ENCODE peak calls at places on chromosomes 16 and 17, in eight cellular contexts. One of them, this sample, is unnamed.

GRCh38 chr16:68640972-68641371 is 4.1 kb upstream of the CDH3 start:
- DNase-seq in NCI-H2081: no peak
- DNase-seq in caudate nucleus: no peak
- DNase-seq in activated naive CD4-positive, alpha-beta T cell: no peak
- DNase-seq in GM13976: no peak
- DNase-seq in HT-29: peak; percentile 64
- DNase-seq in NT2/D1: no peak
- DNase-seq in NCI-H69: no peak
- DNase-seq in this sample: no peak

GRCh38 chr17:28326114-28326513 is 7.1 kb downstream of the TMEM97 start:
- DNase-seq in caudate nucleus: no peak
- DNase-seq in NCI-H69: peak; percentile 90
- DNase-seq in activated naive CD4-positive, alpha-beta T cell: no peak
- DNase-seq in NT2/D1: no peak
- DNase-seq in HT-29: peak; percentile 80
- DNase-seq in GM13976: no peak
- DNase-seq in NCI-H2081: no peak
- DNase-seq in this sample: peak; percentile 25

GRCh38 chr17:2122641-2123302 is 67.9 kb downstream of the HIC1 start:
- DNase-seq in NCI-H2081: peak; percentile 17
- DNase-seq in NCI-H69: peak; percentile 74
- DNase-seq in activated naive CD4-positive, alpha-beta T cell: no peak
- DNase-seq in HT-29: peak; percentile 86
- DNase-seq in NT2/D1: no peak
- DNase-seq in GM13976: peak; percentile 55
- DNase-seq in caudate nucleus: no peak
- DNase-seq in this sample: no peak

GRCh38 chr16:84617068-84617630 is 729 bp downstream of the COTL1 start:
- DNase-seq in NCI-H69: peak; percentile 54
- DNase-seq in caudate nucleus: no peak
- DNase-seq in HT-29: peak; percentile 29
- DNase-seq in GM13976: peak; percentile 58
- DNase-seq in activated naive CD4-positive, alpha-beta T cell: peak; percentile 43
- DNase-seq in NT2/D1: no peak
- DNase-seq in NCI-H2081: no peak
- DNase-seq in this sample: no peak

GRCh38 chr16:2787406-2787805 is at the start of gene PRSS33:
- DNase-seq in NCI-H69: peak; percentile 33
- DNase-seq in NT2/D1: no peak
- DNase-seq in activated naive CD4-positive, alpha-beta T cell: no peak
- DNase-seq in HT-29: no peak
- DNase-seq in caudate nucleus: no peak
- DNase-seq in GM13976: no peak
- DNase-seq in NCI-H2081: no peak
- DNase-seq in this sample: no peak

GRCh38 chr17:44353656-44354331 is 8.7 kb downstream of the GRN start:
- DNase-seq in NCI-H69: no peak
- DNase-seq in HT-29: peak; percentile 15
- DNase-seq in NCI-H2081: no peak
- DNase-seq in caudate nucleus: no peak
- DNase-seq in GM13976: peak; percentile 68
- DNase-seq in activated naive CD4-positive, alpha-beta T cell: no peak
- DNase-seq in NT2/D1: no peak
- DNase-seq in this sample: no peak

GRCh38 chr17:79664925-79665738 is 54.3 kb upstream of the RBFOX3 start:
- DNase-seq in HT-29: peak; percentile 24
- DNase-seq in GM13976: no peak
- DNase-seq in NCI-H69: peak; percentile 16
- DNase-seq in NCI-H2081: no peak
- DNase-seq in caudate nucleus: peak; percentile 19
- DNase-seq in activated naive CD4-positive, alpha-beta T cell: no peak
- DNase-seq in NT2/D1: no peak
- DNase-seq in this sample: peak; percentile 57

GRCh38 chr17:12047977-12048376 is 27.3 kb downstream of the MAP2K4 start:
- DNase-seq in caudate nucleus: no peak
- DNase-seq in NT2/D1: no peak
- DNase-seq in HT-29: no peak
- DNase-seq in NCI-H2081: no peak
- DNase-seq in GM13976: no peak
- DNase-seq in activated naive CD4-positive, alpha-beta T cell: no peak
- DNase-seq in NCI-H69: peak; percentile 44
- DNase-seq in this sample: no peak

GRCh38 chr16:85169333-85170065 is 57.2 kb upstream of the CIBAR2 start:
- DNase-seq in activated naive CD4-positive, alpha-beta T cell: no peak
- DNase-seq in NT2/D1: no peak
- DNase-seq in caudate nucleus: no peak
- DNase-seq in GM13976: peak; percentile 69
- DNase-seq in HT-29: no peak
- DNase-seq in NCI-H2081: no peak
- DNase-seq in NCI-H69: peak; percentile 64
- DNase-seq in this sample: no peak

GRCh38 chr17:46977348-46977747 is 1.7 kb downstream of the RPRML start:
- DNase-seq in activated naive CD4-positive, alpha-beta T cell: no peak
- DNase-seq in NCI-H69: peak; percentile 92
- DNase-seq in caudate nucleus: no peak
- DNase-seq in GM13976: no peak
- DNase-seq in NCI-H2081: peak; percentile 37
- DNase-seq in NT2/D1: peak; percentile 80
- DNase-seq in HT-29: peak; percentile 55
- DNase-seq in this sample: no peak

GRCh38 chr17:5211458-5211857 is 19.8 kb upstream of the ZNF594 start:
- DNase-seq in NT2/D1: no peak
- DNase-seq in GM13976: no peak
- DNase-seq in activated naive CD4-positive, alpha-beta T cell: no peak
- DNase-seq in NCI-H2081: no peak
- DNase-seq in HT-29: no peak
- DNase-seq in NCI-H69: no peak
- DNase-seq in caudate nucleus: no peak
- DNase-seq in this sample: no peak

GRCh38 chr16:10744370-10745030 is 858 bp downstream of the NUBP1 start:
- DNase-seq in HT-29: no peak
- DNase-seq in NCI-H69: no peak
- DNase-seq in NT2/D1: peak; percentile 5
- DNase-seq in NCI-H2081: peak; percentile 26
- DNase-seq in caudate nucleus: no peak
- DNase-seq in activated naive CD4-positive, alpha-beta T cell: no peak
- DNase-seq in GM13976: no peak
- DNase-seq in this sample: no peak

GRCh38 chr16:85027968-85028637 is 508 bp downstream of the KIAA0513 start:
- DNase-seq in NCI-H69: peak; percentile 44
- DNase-seq in caudate nucleus: no peak
- DNase-seq in NCI-H2081: no peak
- DNase-seq in NT2/D1: no peak
- DNase-seq in HT-29: no peak
- DNase-seq in GM13976: peak; percentile 45
- DNase-seq in activated naive CD4-positive, alpha-beta T cell: no peak
- DNase-seq in this sample: no peak

GRCh38 chr17:83200231-83200699 is 120.9 kb downstream of the METRNL start:
- DNase-seq in GM13976: peak; percentile 55
- DNase-seq in NCI-H2081: no peak
- DNase-seq in caudate nucleus: no peak
- DNase-seq in NCI-H69: no peak
- DNase-seq in HT-29: no peak
- DNase-seq in NT2/D1: no peak
- DNase-seq in activated naive CD4-positive, alpha-beta T cell: no peak
- DNase-seq in this sample: no peak

GRCh38 chr17:43578352-43578698 is 32.2 kb upstream of the ETV4 start:
- DNase-seq in NCI-H2081: no peak
- DNase-seq in caudate nucleus: no peak
- DNase-seq in activated naive CD4-positive, alpha-beta T cell: no peak
- DNase-seq in HT-29: no peak
- DNase-seq in NCI-H69: no peak
- DNase-seq in NT2/D1: no peak
- DNase-seq in GM13976: no peak
- DNase-seq in this sample: no peak

GRCh38 chr17:6066183-6066948 is 3.8 kb upstream of the WSCD1 start:
- DNase-seq in NT2/D1: no peak
- DNase-seq in caudate nucleus: no peak
- DNase-seq in NCI-H2081: no peak
- DNase-seq in GM13976: no peak
- DNase-seq in NCI-H69: no peak
- DNase-seq in HT-29: no peak
- DNase-seq in activated naive CD4-positive, alpha-beta T cell: no peak
- DNase-seq in this sample: no peak

GRCh38 chr16:58222532-58223316 is 24.8 kb upstream of the CSNK2A2 start:
- DNase-seq in NCI-H2081: no peak
- DNase-seq in caudate nucleus: no peak
- DNase-seq in activated naive CD4-positive, alpha-beta T cell: no peak
- DNase-seq in GM13976: no peak
- DNase-seq in HT-29: peak; percentile 72
- DNase-seq in NCI-H69: no peak
- DNase-seq in NT2/D1: no peak
- DNase-seq in this sample: no peak

GRCh38 chr16:84414789-84415326 is 46.5 kb downstream of the ATP2C2 start:
- DNase-seq in NCI-H69: no peak
- DNase-seq in activated naive CD4-positive, alpha-beta T cell: no peak
- DNase-seq in NCI-H2081: no peak
- DNase-seq in HT-29: no peak
- DNase-seq in NT2/D1: no peak
- DNase-seq in GM13976: no peak
- DNase-seq in caudate nucleus: no peak
- DNase-seq in this sample: no peak

This sample was measured in mesothelial cell of epicardium.